ENCODE peak calls at places on chromosomes 11 and 22, in eight cellular contexts. One of them, this sample, is unnamed.
A peak's percentile ranks its signal among the peaks of the same experiment; 100 is the strongest.

GRCh38 chr11:12478743-12479142 is 101.4 kb downstream of the PARVA start:
- DNase-seq in IMR-90: peak; percentile 51
- DNase-seq in GM23248: no peak
- DNase-seq in iPS DF 6.9: no peak
- DNase-seq in ascending aorta: no peak
- DNase-seq in CD4-positive, CD25-positive, alpha-beta regulatory T cell: no peak
- DNase-seq in HAP-1: no peak
- DNase-seq in upper lobe of right lung: no peak
- DNase-seq in this sample: no peak

GRCh38 chr11:48109046-48109666 is 107.5 kb upstream of the OR4B1 start:
- DNase-seq in ascending aorta: no peak
- DNase-seq in HAP-1: peak; percentile 22
- DNase-seq in GM23248: peak; percentile 68
- DNase-seq in CD4-positive, CD25-positive, alpha-beta regulatory T cell: peak; percentile 48
- DNase-seq in upper lobe of right lung: no peak
- DNase-seq in IMR-90: peak; percentile 63
- DNase-seq in iPS DF 6.9: no peak
- DNase-seq in this sample: no peak

GRCh38 chr11:131980878-131981668 is 610.7 kb downstream of the NTM start:
- DNase-seq in HAP-1: no peak
- DNase-seq in iPS DF 6.9: no peak
- DNase-seq in GM23248: peak; percentile 32
- DNase-seq in CD4-positive, CD25-positive, alpha-beta regulatory T cell: no peak
- DNase-seq in ascending aorta: no peak
- DNase-seq in IMR-90: no peak
- DNase-seq in upper lobe of right lung: no peak
- DNase-seq in this sample: no peak

GRCh38 chr22:37417737-37418348 is 9.4 kb downstream of the ELFN2 start:
- DNase-seq in iPS DF 6.9: no peak
- DNase-seq in IMR-90: peak; percentile 8
- DNase-seq in upper lobe of right lung: no peak
- DNase-seq in HAP-1: no peak
- DNase-seq in GM23248: no peak
- DNase-seq in CD4-positive, CD25-positive, alpha-beta regulatory T cell: no peak
- DNase-seq in ascending aorta: no peak
- DNase-seq in this sample: no peak

GRCh38 chr22:21984793-21985192 is 2.2 kb upstream of the TOP3B start:
- DNase-seq in iPS DF 6.9: peak; percentile 54
- DNase-seq in ascending aorta: no peak
- DNase-seq in IMR-90: peak; percentile 40
- DNase-seq in HAP-1: peak; percentile 53
- DNase-seq in CD4-positive, CD25-positive, alpha-beta regulatory T cell: no peak
- DNase-seq in GM23248: peak; percentile 44
- DNase-seq in upper lobe of right lung: no peak
- DNase-seq in this sample: no peak

GRCh38 chr22:38886333-38886732 is 14.3 kb upstream of the CBX6 start:
- DNase-seq in upper lobe of right lung: no peak
- DNase-seq in IMR-90: no peak
- DNase-seq in GM23248: no peak
- DNase-seq in ascending aorta: no peak
- DNase-seq in iPS DF 6.9: no peak
- DNase-seq in CD4-positive, CD25-positive, alpha-beta regulatory T cell: no peak
- DNase-seq in HAP-1: no peak
- DNase-seq in this sample: no peak

GRCh38 chr11:29310016-29310415 is 706.8 kb downstream of the KCNA4 start:
- DNase-seq in iPS DF 6.9: no peak
- DNase-seq in HAP-1: no peak
- DNase-seq in CD4-positive, CD25-positive, alpha-beta regulatory T cell: no peak
- DNase-seq in IMR-90: peak; percentile 95
- DNase-seq in upper lobe of right lung: no peak
- DNase-seq in GM23248: peak; percentile 79
- DNase-seq in ascending aorta: no peak
- DNase-seq in this sample: no peak

GRCh38 chr11:13376838-13377237 is 86.2 kb downstream of the BTBD10 start:
- DNase-seq in CD4-positive, CD25-positive, alpha-beta regulatory T cell: no peak
- DNase-seq in ascending aorta: no peak
- DNase-seq in upper lobe of right lung: no peak
- DNase-seq in iPS DF 6.9: no peak
- DNase-seq in GM23248: no peak
- DNase-seq in IMR-90: no peak
- DNase-seq in HAP-1: no peak
- DNase-seq in this sample: no peak

GRCh38 chr11:66336234-66337102 is at the start of gene RIN1:
- DNase-seq in HAP-1: peak; percentile 37
- DNase-seq in GM23248: peak; percentile 98
- DNase-seq in iPS DF 6.9: no peak
- DNase-seq in ascending aorta: no peak
- DNase-seq in CD4-positive, CD25-positive, alpha-beta regulatory T cell: peak; percentile 22
- DNase-seq in upper lobe of right lung: peak; percentile 78
- DNase-seq in IMR-90: peak; percentile 99
- DNase-seq in this sample: no peak

GRCh38 chr11:122138759-122139594 is 23.0 kb upstream of the BLID start:
- DNase-seq in IMR-90: peak; percentile 56
- DNase-seq in CD4-positive, CD25-positive, alpha-beta regulatory T cell: no peak
- DNase-seq in HAP-1: no peak
- DNase-seq in GM23248: peak; percentile 42
- DNase-seq in iPS DF 6.9: peak; percentile 9
- DNase-seq in upper lobe of right lung: no peak
- DNase-seq in ascending aorta: no peak
- DNase-seq in this sample: no peak

GRCh38 chr11:69479591-69480271 is 1.7 kb upstream of the LINC01488 start:
- DNase-seq in IMR-90: no peak
- DNase-seq in HAP-1: no peak
- DNase-seq in iPS DF 6.9: no peak
- DNase-seq in ascending aorta: no peak
- DNase-seq in CD4-positive, CD25-positive, alpha-beta regulatory T cell: no peak
- DNase-seq in GM23248: peak; percentile 43
- DNase-seq in upper lobe of right lung: peak; percentile 52
- DNase-seq in this sample: peak; percentile 86

GRCh38 chr11:58958500-58958899 is 19.2 kb downstream of the GLYATL1 start:
- DNase-seq in upper lobe of right lung: no peak
- DNase-seq in GM23248: peak; percentile 28
- DNase-seq in iPS DF 6.9: peak; percentile 18
- DNase-seq in HAP-1: peak; percentile 52
- DNase-seq in IMR-90: no peak
- DNase-seq in ascending aorta: no peak
- DNase-seq in CD4-positive, CD25-positive, alpha-beta regulatory T cell: peak; percentile 5
- DNase-seq in this sample: no peak

GRCh38 chr11:119683783-119684182 is 45.2 kb downstream of the NECTIN1 start:
- DNase-seq in upper lobe of right lung: no peak
- DNase-seq in ascending aorta: no peak
- DNase-seq in HAP-1: no peak
- DNase-seq in IMR-90: no peak
- DNase-seq in iPS DF 6.9: no peak
- DNase-seq in GM23248: no peak
- DNase-seq in CD4-positive, CD25-positive, alpha-beta regulatory T cell: no peak
- DNase-seq in this sample: no peak

GRCh38 chr22:30864441-30865420 is 103.8 kb downstream of the MORC2 start:
- DNase-seq in upper lobe of right lung: peak; percentile 54
- DNase-seq in GM23248: no peak
- DNase-seq in HAP-1: peak; percentile 0
- DNase-seq in ascending aorta: no peak
- DNase-seq in iPS DF 6.9: no peak
- DNase-seq in IMR-90: no peak
- DNase-seq in CD4-positive, CD25-positive, alpha-beta regulatory T cell: no peak
- DNase-seq in this sample: peak; percentile 11

GRCh38 chr22:26756675-26757293 is 99.4 kb downstream of the MIAT start:
- DNase-seq in IMR-90: peak; percentile 36
- DNase-seq in iPS DF 6.9: no peak
- DNase-seq in CD4-positive, CD25-positive, alpha-beta regulatory T cell: peak; percentile 20
- DNase-seq in ascending aorta: no peak
- DNase-seq in HAP-1: peak; percentile 88
- DNase-seq in upper lobe of right lung: peak; percentile 74
- DNase-seq in GM23248: peak; percentile 87
- DNase-seq in this sample: peak; percentile 30

GRCh38 chr11:19511413-19512183 is 201.0 kb upstream of the NAV2 start:
- DNase-seq in GM23248: no peak
- DNase-seq in IMR-90: no peak
- DNase-seq in ascending aorta: peak; percentile 12
- DNase-seq in upper lobe of right lung: peak; percentile 66
- DNase-seq in CD4-positive, CD25-positive, alpha-beta regulatory T cell: no peak
- DNase-seq in HAP-1: no peak
- DNase-seq in iPS DF 6.9: no peak
- DNase-seq in this sample: peak; percentile 86

GRCh38 chr22:35219012-35219411 is 38.3 kb upstream of the HMGXB4 start:
- DNase-seq in CD4-positive, CD25-positive, alpha-beta regulatory T cell: no peak
- DNase-seq in upper lobe of right lung: no peak
- DNase-seq in iPS DF 6.9: no peak
- DNase-seq in GM23248: peak; percentile 75
- DNase-seq in HAP-1: no peak
- DNase-seq in IMR-90: peak; percentile 69
- DNase-seq in ascending aorta: no peak
- DNase-seq in this sample: no peak

GRCh38 chr11:118851970-118852369 is 31.7 kb upstream of the CXCR5 start:
- DNase-seq in HAP-1: no peak
- DNase-seq in IMR-90: no peak
- DNase-seq in ascending aorta: no peak
- DNase-seq in GM23248: no peak
- DNase-seq in iPS DF 6.9: no peak
- DNase-seq in CD4-positive, CD25-positive, alpha-beta regulatory T cell: no peak
- DNase-seq in upper lobe of right lung: no peak
- DNase-seq in this sample: no peak

GRCh38 chr11:16612801-16613400 is 125.5 kb upstream of the C11orf58 start:
- DNase-seq in GM23248: peak; percentile 14
- DNase-seq in CD4-positive, CD25-positive, alpha-beta regulatory T cell: no peak
- DNase-seq in iPS DF 6.9: no peak
- DNase-seq in IMR-90: peak; percentile 35
- DNase-seq in upper lobe of right lung: no peak
- DNase-seq in HAP-1: peak; percentile 43
- DNase-seq in ascending aorta: no peak
- DNase-seq in this sample: no peak

GRCh38 chr11:65698205-65698604 is 13.8 kb upstream of the KAT5 start:
- DNase-seq in GM23248: no peak
- DNase-seq in CD4-positive, CD25-positive, alpha-beta regulatory T cell: no peak
- DNase-seq in HAP-1: no peak
- DNase-seq in IMR-90: no peak
- DNase-seq in iPS DF 6.9: no peak
- DNase-seq in upper lobe of right lung: no peak
- DNase-seq in ascending aorta: no peak
- DNase-seq in this sample: no peak

GRCh38 chr11:64156235-64157011 is 9.5 kb downstream of the MACROD1 start:
- DNase-seq in HAP-1: no peak
- DNase-seq in ascending aorta: no peak
- DNase-seq in CD4-positive, CD25-positive, alpha-beta regulatory T cell: no peak
- DNase-seq in IMR-90: no peak
- DNase-seq in upper lobe of right lung: no peak
- DNase-seq in iPS DF 6.9: no peak
- DNase-seq in GM23248: no peak
- DNase-seq in this sample: no peak

GRCh38 chr11:5203366-5203765 is 2.9 kb upstream of the OR51V1 start:
- DNase-seq in IMR-90: peak; percentile 71
- DNase-seq in HAP-1: no peak
- DNase-seq in GM23248: peak; percentile 20
- DNase-seq in iPS DF 6.9: no peak
- DNase-seq in ascending aorta: no peak
- DNase-seq in upper lobe of right lung: no peak
- DNase-seq in CD4-positive, CD25-positive, alpha-beta regulatory T cell: no peak
- DNase-seq in this sample: no peak

GRCh38 chr11:13880719-13881118 is 81.8 kb upstream of the SPON1 start:
- DNase-seq in iPS DF 6.9: no peak
- DNase-seq in ascending aorta: no peak
- DNase-seq in IMR-90: no peak
- DNase-seq in CD4-positive, CD25-positive, alpha-beta regulatory T cell: no peak
- DNase-seq in upper lobe of right lung: no peak
- DNase-seq in GM23248: no peak
- DNase-seq in HAP-1: no peak
- DNase-seq in this sample: no peak

DNA sequence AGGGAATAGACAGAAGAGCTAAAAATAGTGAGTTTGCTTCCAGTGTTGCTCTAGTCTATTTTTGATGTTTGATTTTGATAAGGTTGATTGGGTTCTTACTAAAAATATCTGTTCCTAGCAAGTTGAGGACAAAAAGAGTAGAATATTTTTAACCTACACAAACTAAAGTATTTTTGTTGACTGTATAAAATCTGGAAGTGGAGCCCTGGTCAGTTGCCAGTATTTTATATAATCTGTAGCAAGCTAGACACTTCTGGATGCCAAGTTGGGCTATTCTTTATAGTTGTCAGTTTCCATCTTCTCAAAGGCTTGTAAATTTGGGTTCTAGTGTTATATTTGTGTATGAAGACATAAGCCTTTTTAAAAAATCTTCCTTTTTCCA is 56.6 kb downstream of the HSD17B12 start:
- DNase-seq in HAP-1: no peak
- DNase-seq in ascending aorta: no peak
- DNase-seq in upper lobe of right lung: no peak
- DNase-seq in CD4-positive, CD25-positive, alpha-beta regulatory T cell: no peak
- DNase-seq in IMR-90: no peak
- DNase-seq in GM23248: peak; percentile 29
- DNase-seq in iPS DF 6.9: no peak
- DNase-seq in this sample: no peak
- H3K9me3 ChIP-seq in HAP-1: no peaks in the 10 kb centered on the region
- H3K9me3 ChIP-seq in ascending aorta: no peaks in the 10 kb centered on the region
- H3K9me3 ChIP-seq in upper lobe of right lung: no peaks in the 10 kb centered on the region
- H3K9me3 ChIP-seq in CD4-positive, CD25-positive, alpha-beta regulatory T cell: no peaks in the 10 kb centered on the region
- H3K9me3 ChIP-seq in IMR-90: no peaks in the 10 kb centered on the region
- H3K9me3 ChIP-seq in GM23248: no peaks in the 10 kb centered on the region
- H3K9me3 ChIP-seq in iPS DF 6.9: no peaks in the 10 kb centered on the region
- H3K9me3 ChIP-seq in this sample: no peaks in the 10 kb centered on the region

GRCh38 chr22:45497746-45498145 is 4.9 kb upstream of the FBLN1 start:
- DNase-seq in ascending aorta: no peak
- DNase-seq in GM23248: no peak
- DNase-seq in IMR-90: peak; percentile 63
- DNase-seq in HAP-1: no peak
- DNase-seq in upper lobe of right lung: no peak
- DNase-seq in CD4-positive, CD25-positive, alpha-beta regulatory T cell: no peak
- DNase-seq in iPS DF 6.9: no peak
- DNase-seq in this sample: peak; percentile 20
- H3K4me3 ChIP-seq in ascending aorta: no peak overlapping the region
- H3K4me3 ChIP-seq in GM23248: peak overlapping the region; percentile 13
- H3K4me3 ChIP-seq in IMR-90: peak overlapping the region; percentile 14
- H3K4me3 ChIP-seq in HAP-1: no peak overlapping the region
- H3K4me3 ChIP-seq in upper lobe of right lung: no peak overlapping the region
- H3K4me3 ChIP-seq in CD4-positive, CD25-positive, alpha-beta regulatory T cell: no peak overlapping the region
- H3K4me3 ChIP-seq in iPS DF 6.9: no peak overlapping the region
- H3K4me3 ChIP-seq in this sample: no peak overlapping the region

DNA sequence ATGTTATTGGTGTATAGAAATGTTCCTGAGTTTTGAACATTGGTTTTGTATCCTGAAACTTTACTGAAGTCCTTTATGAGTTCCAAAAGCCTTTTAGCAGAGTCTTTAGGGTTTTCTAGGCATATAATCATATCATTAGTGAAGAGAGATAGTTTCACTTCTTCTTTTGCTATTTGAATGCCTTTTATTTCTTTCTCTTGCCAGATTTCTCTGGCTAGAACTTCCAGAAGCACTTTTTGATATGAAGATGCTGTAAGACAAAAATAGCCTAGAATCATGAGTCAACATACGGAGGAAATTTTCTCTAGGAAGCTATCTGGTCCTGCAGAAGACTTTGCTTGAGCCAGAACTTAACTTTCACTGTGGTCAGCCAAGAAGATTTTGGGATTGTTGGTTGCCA is 86.7 kb upstream of the IZUMO1R start:
- DNase-seq in GM23248: no peak
- DNase-seq in HAP-1: no peak
- DNase-seq in ascending aorta: no peak
- DNase-seq in iPS DF 6.9: no peak
- DNase-seq in IMR-90: no peak
- DNase-seq in upper lobe of right lung: no peak
- DNase-seq in CD4-positive, CD25-positive, alpha-beta regulatory T cell: no peak
- DNase-seq in this sample: no peak
- H3K9me3 ChIP-seq in GM23248: no peaks in the 10 kb centered on the region
- H3K9me3 ChIP-seq in HAP-1: no peaks in the 10 kb centered on the region
- H3K9me3 ChIP-seq in ascending aorta: peaks cover 6% of the 10 kb centered on the region
- H3K9me3 ChIP-seq in iPS DF 6.9: peaks cover 3% of the 10 kb centered on the region
- H3K9me3 ChIP-seq in IMR-90: peaks cover 2% of the 10 kb centered on the region
- H3K9me3 ChIP-seq in upper lobe of right lung: peaks cover 7% of the 10 kb centered on the region
- H3K9me3 ChIP-seq in CD4-positive, CD25-positive, alpha-beta regulatory T cell: peaks cover 22% of the 10 kb centered on the region
- H3K9me3 ChIP-seq in this sample: peaks cover 19% of the 10 kb centered on the region

GRCh38 chr11:127002669-127003259 is 2.2 kb upstream of the KIRREL3 start:
- DNase-seq in upper lobe of right lung: no peak
- DNase-seq in IMR-90: no peak
- DNase-seq in CD4-positive, CD25-positive, alpha-beta regulatory T cell: no peak
- DNase-seq in HAP-1: no peak
- DNase-seq in iPS DF 6.9: no peak
- DNase-seq in ascending aorta: no peak
- DNase-seq in GM23248: peak; percentile 14
- DNase-seq in this sample: no peak
- H3K4me3 ChIP-seq in upper lobe of right lung: no peak overlapping the region
- H3K4me3 ChIP-seq in IMR-90: peak overlapping the region; percentile 41
- H3K4me3 ChIP-seq in CD4-positive, CD25-positive, alpha-beta regulatory T cell: no peak overlapping the region
- H3K4me3 ChIP-seq in HAP-1: no peak overlapping the region
- H3K4me3 ChIP-seq in iPS DF 6.9: peak overlapping the region; percentile 66
- H3K4me3 ChIP-seq in ascending aorta: no peak overlapping the region
- H3K4me3 ChIP-seq in GM23248: peak overlapping the region; percentile 78
- H3K4me3 ChIP-seq in this sample: no peak overlapping the region

This sample was measured in tibial artery.